ENCODE peak calls at places on chromosomes 6 and 20, in seven cellular contexts. One of them, this sample, is unnamed.

GRCh38 chr6:51959744-51960383 is 127.5 kb downstream of the PKHD1 start:
- DNase-seq in H9: peak
- DNase-seq in thyroid gland: peak
- DNase-seq in glutamatergic neuron: peak
- DNase-seq in GM12865: peak
- DNase-seq in CD14-positive monocyte: peak
- DNase-seq in cardiac fibroblast: peak
- DNase-seq in this sample: peak

GRCh38 chr20:21971436-21971835 is 266.0 kb downstream of the PAX1 start:
- DNase-seq in H9: no peak
- DNase-seq in thyroid gland: no peak
- DNase-seq in glutamatergic neuron: no peak
- DNase-seq in GM12865: no peak
- DNase-seq in CD14-positive monocyte: no peak
- DNase-seq in cardiac fibroblast: no peak
- DNase-seq in this sample: no peak

GRCh38 chr6:122719176-122719575 is 60.3 kb upstream of the FABP7 start:
- DNase-seq in H9: no peak
- DNase-seq in thyroid gland: no peak
- DNase-seq in glutamatergic neuron: no peak
- DNase-seq in GM12865: no peak
- DNase-seq in CD14-positive monocyte: no peak
- DNase-seq in cardiac fibroblast: no peak
- DNase-seq in this sample: no peak

GRCh38 chr6:20746024-20746423 is 211.8 kb downstream of the CDKAL1 start:
- DNase-seq in H9: no peak
- DNase-seq in thyroid gland: no peak
- DNase-seq in glutamatergic neuron: no peak
- DNase-seq in GM12865: no peak
- DNase-seq in CD14-positive monocyte: no peak
- DNase-seq in cardiac fibroblast: no peak
- DNase-seq in this sample: no peak

GRCh38 chr6:126040826-126041225 is 54.5 kb downstream of the TRMT11 start:
- DNase-seq in H9: no peak
- DNase-seq in thyroid gland: no peak
- DNase-seq in glutamatergic neuron: no peak
- DNase-seq in GM12865: no peak
- DNase-seq in CD14-positive monocyte: peak
- DNase-seq in cardiac fibroblast: peak
- DNase-seq in this sample: no peak

GRCh38 chr6:113276631-113277030 is 580.5 kb upstream of the MARCKS start:
- DNase-seq in H9: no peak
- DNase-seq in thyroid gland: no peak
- DNase-seq in glutamatergic neuron: no peak
- DNase-seq in GM12865: no peak
- DNase-seq in CD14-positive monocyte: no peak
- DNase-seq in cardiac fibroblast: peak
- DNase-seq in this sample: no peak

GRCh38 chr20:58825450-58825849 is 25.3 kb downstream of the GNAS-AS1 start:
- DNase-seq in H9: no peak
- DNase-seq in thyroid gland: no peak
- DNase-seq in glutamatergic neuron: no peak
- DNase-seq in GM12865: no peak
- DNase-seq in CD14-positive monocyte: no peak
- DNase-seq in cardiac fibroblast: no peak
- DNase-seq in this sample: no peak

GRCh38 chr6:128725271-128726233 is 157.4 kb upstream of the LAMA2 start:
- DNase-seq in H9: no peak
- DNase-seq in thyroid gland: no peak
- DNase-seq in glutamatergic neuron: no peak
- DNase-seq in GM12865: peak
- DNase-seq in CD14-positive monocyte: no peak
- DNase-seq in cardiac fibroblast: peak
- DNase-seq in this sample: peak

GRCh38 chr6:85354761-85355618 is 94.9 kb upstream of the NT5E start:
- DNase-seq in H9: peak
- DNase-seq in thyroid gland: peak
- DNase-seq in glutamatergic neuron: peak
- DNase-seq in GM12865: peak
- DNase-seq in CD14-positive monocyte: no peak
- DNase-seq in cardiac fibroblast: peak
- DNase-seq in this sample: peak

GRCh38 chr6:25436760-25437159 is 157.6 kb downstream of the CARMIL1 start:
- DNase-seq in H9: no peak
- DNase-seq in thyroid gland: no peak
- DNase-seq in glutamatergic neuron: no peak
- DNase-seq in GM12865: no peak
- DNase-seq in CD14-positive monocyte: no peak
- DNase-seq in cardiac fibroblast: no peak
- DNase-seq in this sample: no peak

GRCh38 chr6:100096936-100097335 is 102.9 kb upstream of the MCHR2 start:
- DNase-seq in H9: no peak
- DNase-seq in thyroid gland: no peak
- DNase-seq in glutamatergic neuron: no peak
- DNase-seq in GM12865: no peak
- DNase-seq in CD14-positive monocyte: no peak
- DNase-seq in cardiac fibroblast: no peak
- DNase-seq in this sample: no peak

GRCh38 chr6:139028242-139028657 is 295 bp upstream of the ABRACL start:
- DNase-seq in H9: peak
- DNase-seq in thyroid gland: no peak
- DNase-seq in glutamatergic neuron: no peak
- DNase-seq in GM12865: no peak
- DNase-seq in CD14-positive monocyte: no peak
- DNase-seq in cardiac fibroblast: no peak
- DNase-seq in this sample: no peak

GRCh38 chr6:112029045-112029822 is 24.7 kb upstream of the CCN6 start:
- DNase-seq in H9: peak
- DNase-seq in thyroid gland: peak
- DNase-seq in glutamatergic neuron: peak
- DNase-seq in GM12865: peak
- DNase-seq in CD14-positive monocyte: peak
- DNase-seq in cardiac fibroblast: peak
- DNase-seq in this sample: peak

GRCh38 chr6:126721581-126722145 is 381.7 kb downstream of the CENPW start:
- DNase-seq in H9: no peak
- DNase-seq in thyroid gland: no peak
- DNase-seq in glutamatergic neuron: no peak
- DNase-seq in GM12865: no peak
- DNase-seq in CD14-positive monocyte: no peak
- DNase-seq in cardiac fibroblast: peak
- DNase-seq in this sample: no peak

GRCh38 chr20:1119128-1119505 is 715 bp downstream of the PSMF1 start:
- DNase-seq in H9: no peak
- DNase-seq in thyroid gland: no peak
- DNase-seq in glutamatergic neuron: no peak
- DNase-seq in GM12865: no peak
- DNase-seq in CD14-positive monocyte: no peak
- DNase-seq in cardiac fibroblast: no peak
- DNase-seq in this sample: no peak

GRCh38 chr20:58433759-58434158 is 44.7 kb downstream of the VAPB start:
- DNase-seq in H9: no peak
- DNase-seq in thyroid gland: no peak
- DNase-seq in glutamatergic neuron: no peak
- DNase-seq in GM12865: no peak
- DNase-seq in CD14-positive monocyte: no peak
- DNase-seq in cardiac fibroblast: peak
- DNase-seq in this sample: no peak

GRCh38 chr6:47655719-47656595 is 42.4 kb upstream of the ADGRF4 start:
- DNase-seq in H9: peak
- DNase-seq in thyroid gland: no peak
- DNase-seq in glutamatergic neuron: peak
- DNase-seq in GM12865: peak
- DNase-seq in CD14-positive monocyte: no peak
- DNase-seq in cardiac fibroblast: peak
- DNase-seq in this sample: no peak

GRCh38 chr6:89675949-89676753 is 37.6 kb upstream of the LYRM2 start:
- DNase-seq in H9: no peak
- DNase-seq in thyroid gland: no peak
- DNase-seq in glutamatergic neuron: no peak
- DNase-seq in GM12865: no peak
- DNase-seq in CD14-positive monocyte: no peak
- DNase-seq in cardiac fibroblast: peak
- DNase-seq in this sample: no peak

GRCh38 chr6:148758492-148758891 is 11.7 kb downstream of the UST start:
- DNase-seq in H9: no peak
- DNase-seq in thyroid gland: no peak
- DNase-seq in glutamatergic neuron: no peak
- DNase-seq in GM12865: peak
- DNase-seq in CD14-positive monocyte: peak
- DNase-seq in cardiac fibroblast: peak
- DNase-seq in this sample: no peak

GRCh38 chr6:135701426-135701825 is 150.1 kb upstream of the PDE7B start:
- DNase-seq in H9: no peak
- DNase-seq in thyroid gland: no peak
- DNase-seq in glutamatergic neuron: no peak
- DNase-seq in GM12865: no peak
- DNase-seq in CD14-positive monocyte: no peak
- DNase-seq in cardiac fibroblast: no peak
- DNase-seq in this sample: no peak

GRCh38 chr6:26205625-26206574 is 118.7 kb downstream of the HFE start:
- DNase-seq in H9: no peak
- DNase-seq in thyroid gland: no peak
- DNase-seq in glutamatergic neuron: no peak
- DNase-seq in GM12865: peak
- DNase-seq in CD14-positive monocyte: no peak
- DNase-seq in cardiac fibroblast: peak
- DNase-seq in this sample: peak

GRCh38 chr6:54850061-54850460 is 3.5 kb downstream of the FAM83B start:
- DNase-seq in H9: no peak
- DNase-seq in thyroid gland: no peak
- DNase-seq in glutamatergic neuron: no peak
- DNase-seq in GM12865: no peak
- DNase-seq in CD14-positive monocyte: no peak
- DNase-seq in cardiac fibroblast: no peak
- DNase-seq in this sample: no peak

GRCh38 chr6:44024597-44025219 is 102.5 kb downstream of the MRPL14 start:
- DNase-seq in H9: peak
- DNase-seq in thyroid gland: no peak
- DNase-seq in glutamatergic neuron: no peak
- DNase-seq in GM12865: no peak
- DNase-seq in CD14-positive monocyte: no peak
- DNase-seq in cardiac fibroblast: no peak
- DNase-seq in this sample: no peak

GRCh38 chr6:50849016-50849748 is 30.5 kb downstream of the TFAP2B start:
- DNase-seq in H9: peak
- DNase-seq in thyroid gland: no peak
- DNase-seq in glutamatergic neuron: no peak
- DNase-seq in GM12865: no peak
- DNase-seq in CD14-positive monocyte: no peak
- DNase-seq in cardiac fibroblast: no peak
- DNase-seq in this sample: no peak

GRCh38 chr20:4066551-4066950 is 51.2 kb upstream of the RNF24 start:
- DNase-seq in H9: no peak
- DNase-seq in thyroid gland: no peak
- DNase-seq in glutamatergic neuron: no peak
- DNase-seq in GM12865: no peak
- DNase-seq in CD14-positive monocyte: no peak
- DNase-seq in cardiac fibroblast: no peak
- DNase-seq in this sample: no peak
- TF ChIP-seq CTCF in H9: no peak
- TF ChIP-seq CTCF in thyroid gland: no peak
- TF ChIP-seq CTCF in glutamatergic neuron: no peak
- TF ChIP-seq CTCF in GM12865: no peak
- TF ChIP-seq CTCF in CD14-positive monocyte: no peak
- TF ChIP-seq CTCF in cardiac fibroblast: no peak
- TF ChIP-seq CTCF in this sample: no peak

GRCh38 chr6:155380666-155381332 is 66.5 kb upstream of the TFB1M start:
- DNase-seq in H9: no peak
- DNase-seq in thyroid gland: no peak
- DNase-seq in glutamatergic neuron: no peak
- DNase-seq in GM12865: no peak
- DNase-seq in CD14-positive monocyte: no peak
- DNase-seq in cardiac fibroblast: no peak
- DNase-seq in this sample: no peak
- TF ChIP-seq CTCF in H9: no peak
- TF ChIP-seq CTCF in thyroid gland: no peak
- TF ChIP-seq CTCF in glutamatergic neuron: no peak
- TF ChIP-seq CTCF in GM12865: no peak
- TF ChIP-seq CTCF in CD14-positive monocyte: no peak
- TF ChIP-seq CTCF in cardiac fibroblast: no peak
- TF ChIP-seq CTCF in this sample: no peak

GRCh38 chr20:48656661-48657211 is 171.1 kb downstream of the PREX1 start:
- DNase-seq in H9: peak
- DNase-seq in thyroid gland: no peak
- DNase-seq in glutamatergic neuron: peak
- DNase-seq in GM12865: no peak
- DNase-seq in CD14-positive monocyte: no peak
- DNase-seq in cardiac fibroblast: no peak
- DNase-seq in this sample: peak
- TF ChIP-seq CTCF in H9: peak
- TF ChIP-seq CTCF in thyroid gland: no peak
- TF ChIP-seq CTCF in glutamatergic neuron: no peak
- TF ChIP-seq CTCF in GM12865: peak
- TF ChIP-seq CTCF in CD14-positive monocyte: no peak
- TF ChIP-seq CTCF in cardiac fibroblast: peak
- TF ChIP-seq CTCF in this sample: peak

GRCh38 chr6:28769626-28770402 is 154.0 kb downstream of the TRIM27 start:
- DNase-seq in H9: peak
- DNase-seq in thyroid gland: no peak
- DNase-seq in glutamatergic neuron: no peak
- DNase-seq in GM12865: no peak
- DNase-seq in CD14-positive monocyte: no peak
- DNase-seq in cardiac fibroblast: peak
- DNase-seq in this sample: no peak
- TF ChIP-seq CTCF in H9: peak
- TF ChIP-seq CTCF in thyroid gland: no peak
- TF ChIP-seq CTCF in glutamatergic neuron: no peak
- TF ChIP-seq CTCF in GM12865: no peak
- TF ChIP-seq CTCF in CD14-positive monocyte: no peak
- TF ChIP-seq CTCF in cardiac fibroblast: peak
- TF ChIP-seq CTCF in this sample: no peak

DNA sequence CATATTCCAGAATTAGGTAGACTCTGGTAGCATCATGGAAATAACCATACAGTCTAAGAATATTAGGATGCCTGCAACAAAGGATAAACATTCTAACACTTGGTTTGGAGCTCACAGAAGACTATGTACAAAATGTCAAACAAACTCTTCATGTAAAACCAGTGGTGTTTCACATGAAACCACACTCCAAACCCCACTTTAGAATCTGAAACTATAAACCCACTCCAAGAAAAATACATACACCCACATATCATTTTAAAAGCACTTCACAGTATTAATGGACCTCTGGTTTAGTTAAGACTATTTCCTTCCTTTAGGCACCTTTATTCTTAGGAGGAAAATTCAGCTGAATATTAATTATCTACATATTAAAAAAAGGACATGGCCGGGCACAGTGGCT is 10.5 kb downstream of the AURKA start:
- DNase-seq in H9: no peak
- DNase-seq in thyroid gland: no peak
- DNase-seq in glutamatergic neuron: no peak
- DNase-seq in GM12865: no peak
- DNase-seq in CD14-positive monocyte: no peak
- DNase-seq in cardiac fibroblast: no peak
- DNase-seq in this sample: no peak
- TF ChIP-seq CTCF in H9: no peak
- TF ChIP-seq CTCF in thyroid gland: no peak
- TF ChIP-seq CTCF in glutamatergic neuron: no peak
- TF ChIP-seq CTCF in GM12865: no peak
- TF ChIP-seq CTCF in CD14-positive monocyte: no peak
- TF ChIP-seq CTCF in cardiac fibroblast: no peak
- TF ChIP-seq CTCF in this sample: no peak

GRCh38 chr20:23623666-23624065 is 14.1 kb downstream of the CST3 start:
- DNase-seq in H9: no peak
- DNase-seq in thyroid gland: no peak
- DNase-seq in glutamatergic neuron: no peak
- DNase-seq in GM12865: no peak
- DNase-seq in CD14-positive monocyte: no peak
- DNase-seq in cardiac fibroblast: no peak
- DNase-seq in this sample: no peak
- TF ChIP-seq CTCF in H9: no peak
- TF ChIP-seq CTCF in thyroid gland: no peak
- TF ChIP-seq CTCF in glutamatergic neuron: no peak
- TF ChIP-seq CTCF in GM12865: no peak
- TF ChIP-seq CTCF in CD14-positive monocyte: no peak
- TF ChIP-seq CTCF in cardiac fibroblast: no peak
- TF ChIP-seq CTCF in this sample: no peak

This sample was measured in neural crest cell.